ENCODE peak calls at places on chromosomes 7 and 10, in five cellular contexts. D is nephron progenitor cell, Y is HL-60, M is AG09319, X is Panc1. T is an unnamed sample.

GRCh38 chr7:121938429-121938996 is 65.6 kb downstream of the PTPRZ1 start:
- DNase-seq in X (no peak), M (no peak), Y (no peak), D (no peak), T (no peak)

GRCh38 chr7:29865526-29865925 is 59.2 kb downstream of the WIPF3 start:
- DNase-seq in X (no peak), Y (no peak), M (peak), D (no peak), T (no peak)

GRCh38 chr10:6649107-6649720 is 69.1 kb upstream of the PRKCQ start:
- DNase-seq in D (no peak), Y (no peak), X (no peak), M (no peak), T (no peak)

GRCh38 chr10:78139336-78139735 is 105.7 kb downstream of the RPS24 start:
- DNase-seq in D (peak), Y (no peak), X (no peak), M (no peak), T (peak)

GRCh38 chr7:137423321-137423720 is 79.8 kb upstream of the PTN start:
- DNase-seq in Y (no peak), X (no peak), M (no peak), D (no peak), T (no peak)

GRCh38 chr7:121547341-121548092 is 151.4 kb upstream of the FAM3C start:
- DNase-seq in D (peak), X (no peak), Y (peak), M (peak), T (no peak)

GRCh38 chr10:90032519-90032918 is 331.1 kb downstream of the KIF20B start:
- DNase-seq in Y (no peak), M (no peak), D (no peak), X (no peak), T (no peak)

GRCh38 chr7:131110294-131111080 is 217.2 kb upstream of the MKLN1 start:
- DNase-seq in M (no peak), D (no peak), X (no peak), Y (no peak), T (peak)

GRCh38 chr10:58237014-58237830 is 30.5 kb downstream of the IPMK start:
- DNase-seq in D (no peak), X (peak), M (peak), Y (no peak), T (no peak)

GRCh38 chr7:155323001-155323638 is 25.4 kb downstream of the INSIG1 start:
- DNase-seq in Y (no peak), M (no peak), D (no peak), X (no peak), T (no peak)

GRCh38 chr10:65348637-65349036 is 1577.2 kb upstream of the LRRTM3 start:
- DNase-seq in Y (no peak), M (no peak), D (no peak), X (no peak), T (no peak)

GRCh38 chr7:151015967-151016366 is 8.3 kb downstream of the ATG9B start:
- DNase-seq in X (no peak), Y (no peak), D (no peak), M (no peak), T (no peak)

GRCh38 chr10:101489355-101489754 is 98.7 kb downstream of the POLL start:
- DNase-seq in Y (no peak), M (no peak), X (no peak), D (no peak), T (no peak)

GRCh38 chr7:111933614-111934013 is 272.6 kb downstream of the DOCK4 start:
- DNase-seq in D (no peak), X (no peak), Y (no peak), M (peak), T (no peak)

T was measured in amygdala.